ENCODE peak calls at places on chromosomes 7 and 10, in eight cellular contexts. L, O, D, K, B, E, Z and Q are unnamed samples. For H3K4me1 and H3K9me3, the result is how much of the 10 kb centered on the place peaks cover.

GRCh38 chr10:34815174-34816066 is at the start of gene PARD3:
- DNase-seq in L (peak), O (peak), D (no peak), K (peak), B (no peak), E (peak), Z (peak), Q (no peak)

GRCh38 chr7:84939442-84939841 is 247.4 kb downstream of the SEMA3D start:
- DNase-seq in L (no peak), O (no peak), D (no peak), K (no peak), B (no peak), E (peak), Z (no peak), Q (no peak)

GRCh38 chr10:103500481-103500880 is 7.0 kb downstream of the NEURL1 start:
- DNase-seq in L (no peak), O (no peak), D (no peak), K (no peak), B (no peak), E (peak), Z (no peak), Q (no peak)

GRCh38 chr7:91193141-91193540 is 71.1 kb upstream of the FZD1 start:
- DNase-seq in L (no peak), O (no peak), D (no peak), K (no peak), B (no peak), E (no peak), Z (no peak), Q (no peak)

GRCh38 chr7:148979827-148980226 is 48.5 kb downstream of the PDIA4 start:
- DNase-seq in L (no peak), O (no peak), D (no peak), K (no peak), B (no peak), E (peak), Z (no peak), Q (no peak)

GRCh38 chr10:75187961-75188426 is 22.6 kb upstream of the VDAC2 start:
- DNase-seq in L (no peak), O (peak), D (peak), K (peak), B (no peak), E (peak), Z (peak), Q (no peak)

GRCh38 chr7:17405786-17406185 is 107.3 kb downstream of the AHR start:
- DNase-seq in L (no peak), O (no peak), D (peak), K (no peak), B (no peak), E (no peak), Z (no peak), Q (no peak)

GRCh38 chr7:33610918-33611317 is 294.4 kb upstream of the BMPER start:
- DNase-seq in L (no peak), O (no peak), D (no peak), K (no peak), B (no peak), E (no peak), Z (no peak), Q (no peak)

GRCh38 chr7:74655785-74656420 is 1.6 kb upstream of the GTF2I start:
- DNase-seq in L (no peak), O (no peak), D (no peak), K (no peak), B (no peak), E (no peak), Z (peak), Q (no peak)

GRCh38 chr7:80499350-80499955 is 12.4 kb downstream of the GNAT3 start:
- DNase-seq in L (peak), O (no peak), D (peak), K (no peak), B (no peak), E (no peak), Z (no peak), Q (no peak)

GRCh38 chr10:17123961-17124360 is 5.7 kb downstream of the CUBN start:
- DNase-seq in L (no peak), O (no peak), D (no peak), K (no peak), B (no peak), E (no peak), Z (no peak), Q (no peak)

GRCh38 chr10:130453721-130454542 is 317.7 kb downstream of the GLRX3 start:
- DNase-seq in L (no peak), O (no peak), D (no peak), K (no peak), B (peak), E (no peak), Z (no peak), Q (peak)

GRCh38 chr7:108335264-108335918 is 120.8 kb downstream of the NRCAM start:
- DNase-seq in L (peak), O (no peak), D (no peak), K (no peak), B (no peak), E (no peak), Z (peak), Q (no peak)
- TF ChIP-seq POLR2AphosphoS5 in L (no peak), O (no peak), D (no peak), K (no peak), B (no peak), E (no peak), Z (no peak), Q (no peak)

GRCh38 chr7:36788814-36789470 is 64.6 kb upstream of the AOAH start:
- DNase-seq in L (no peak), O (no peak), D (no peak), K (no peak), B (peak), E (no peak), Z (peak), Q (no peak)
- H3K4me1 ChIP-seq in L (under half), O (under half), D (under half), K (under half), B (under half), E (under half), Z (under half), Q (under half)

DNA sequence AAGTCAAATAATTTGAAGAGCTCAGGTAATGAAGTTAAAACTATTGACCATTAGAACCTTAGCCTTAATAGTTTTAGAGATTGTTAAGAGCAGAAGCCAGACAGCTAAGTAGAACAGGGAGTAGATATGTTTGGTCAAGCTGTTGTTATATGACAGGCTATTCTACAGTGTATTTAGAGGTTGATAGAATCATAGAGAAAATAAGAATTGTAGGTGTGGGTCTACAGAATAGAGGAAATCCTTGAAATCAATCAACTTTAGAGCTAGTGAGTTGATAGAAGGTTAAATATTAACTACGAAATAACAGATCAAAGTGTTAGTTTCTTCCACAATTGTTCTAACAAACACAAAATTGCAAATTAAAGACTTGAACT is 80.1 kb downstream of the DGKB start:
- DNase-seq in L (no peak), O (no peak), D (no peak), K (no peak), B (no peak), E (no peak), Z (no peak), Q (no peak)
- H3K9me3 ChIP-seq in L (under half), O (under half), D (under half), K (under half), B (under half), E (under half), Z (under half), Q (under half)

GRCh38 chr10:122475130-122475529 is 13.8 kb downstream of the HTRA1 start:
- DNase-seq in L (no peak), O (no peak), D (no peak), K (peak), B (no peak), E (no peak), Z (no peak), Q (no peak)
- TF ChIP-seq POLR2AphosphoS5 in L (no peak), O (no peak), D (no peak), K (no peak), B (no peak), E (peak), Z (no peak), Q (peak)

GRCh38 chr7:36278767-36279171 is 110.9 kb upstream of the ANLN start:
- DNase-seq in L (no peak), O (no peak), D (no peak), K (peak), B (peak), E (no peak), Z (peak), Q (no peak)
- H3K4me1 ChIP-seq in L (under half), O (half or more), D (under half), K (under half), B (under half), E (under half), Z (under half), Q (half or more)

GRCh38 chr10:1410032-1410431 is 327.3 kb downstream of the ADARB2 start:
- DNase-seq in L (no peak), O (no peak), D (no peak), K (no peak), B (peak), E (peak), Z (no peak), Q (no peak)
- H3K9me3 ChIP-seq in L (under half), O (under half), D (under half), K (under half), B (under half), E (under half), Z (under half), Q (under half)

GRCh38 chr7:36264123-36264916 is 111.3 kb downstream of the EEPD1 start:
- DNase-seq in L (no peak), O (no peak), D (no peak), K (no peak), B (no peak), E (no peak), Z (peak), Q (no peak)
- TF ChIP-seq POLR2AphosphoS5 in L (no peak), O (peak), D (no peak), K (peak), B (no peak), E (peak), Z (no peak), Q (no peak)

GRCh38 chr7:36287371-36288241 is 102.1 kb upstream of the ANLN start:
- DNase-seq in L (no peak), O (no peak), D (no peak), K (peak), B (no peak), E (peak), Z (peak), Q (no peak)
- H3K4me1 ChIP-seq in L (under half), O (half or more), D (half or more), K (under half), B (under half), E (under half), Z (under half), Q (under half)